ENCODE peak calls at places on chromosomes 13 and 19, in nine cellular contexts. P is GM12865; E is WTC11; B is BE2C; T is T-helper 17 cell; U is CD4-positive, alpha-beta T cell; Z is MV-4-11; K is OCI-LY7; Q is B cell. W is an unnamed sample.

GRCh38 chr19:2145831-2146241 is 5.5 kb downstream of the AP3D1 start:
- DNase-seq in P (no peak), E (no peak), B (no peak), T (no peak), U (no peak), Z (no peak), K (no peak), Q (no peak), W (no peak)

GRCh38 chr19:38144667-38145066 is 79.4 kb downstream of the DPF1 start:
- DNase-seq in P (no peak), E (no peak), B (no peak), T (no peak), U (no peak), Z (no peak), K (no peak), Q (no peak), W (no peak)

GRCh38 chr13:51724721-51725120 is 79.2 kb downstream of the DHRS12 start:
- DNase-seq in P (no peak), E (no peak), B (no peak), T (no peak), U (no peak), Z (no peak), K (no peak), Q (no peak), W (no peak)

GRCh38 chr13:68715651-68716050 is 1392.0 kb upstream of the ATXN8OS start:
- DNase-seq in P (no peak), E (no peak), B (peak; percentile 59), T (no peak), U (no peak), Z (no peak), K (no peak), Q (no peak), W (no peak)

GRCh38 chr19:15129856-15130580 is 22.8 kb downstream of the SYDE1 start:
- DNase-seq in P (no peak), E (no peak), B (no peak), T (no peak), U (no peak), Z (no peak), K (no peak), Q (no peak), W (no peak)

GRCh38 chr13:110116072-110116487 is 190.9 kb downstream of the COL4A1 start:
- DNase-seq in P (peak; percentile 74), E (peak; percentile 82), B (peak; percentile 70), T (peak; percentile 25), U (peak; percentile 8), Z (peak; percentile 24), K (peak; percentile 7), Q (peak; percentile 69), W (peak; percentile 62)

GRCh38 chr13:42707596-42707995 is 73.8 kb upstream of the FAM216B start:
- DNase-seq in P (no peak), E (no peak), B (no peak), T (no peak), U (no peak), Z (no peak), K (no peak), Q (no peak), W (no peak)

GRCh38 chr13:109768616-109769015 is 17.8 kb downstream of the IRS2 start:
- DNase-seq in P (no peak), E (no peak), B (no peak), T (no peak), U (no peak), Z (no peak), K (no peak), Q (no peak), W (no peak)

GRCh38 chr19:49150106-49150943 is 4.9 kb downstream of the HRC start:
- DNase-seq in P (peak; percentile 66), E (peak; percentile 83), B (peak; percentile 94), T (peak; percentile 32), U (no peak), Z (peak; percentile 95), K (peak; percentile 90), Q (peak; percentile 73), W (peak; percentile 83)

GRCh38 chr13:39032150-39032549 is 5.7 kb downstream of the PROSER1 start:
- DNase-seq in P (no peak), E (no peak), B (no peak), T (no peak), U (no peak), Z (no peak), K (no peak), Q (no peak), W (no peak)

GRCh38 chr13:107020393-107020792 is 452.5 kb upstream of the ARGLU1 start:
- DNase-seq in P (no peak), E (no peak), B (no peak), T (no peak), U (no peak), Z (no peak), K (no peak), Q (no peak), W (no peak)

GRCh38 chr13:51041710-51042109 is 69.4 kb downstream of the C13orf42 start:
- DNase-seq in P (no peak), E (no peak), B (no peak), T (no peak), U (no peak), Z (no peak), K (no peak), Q (no peak), W (no peak)

GRCh38 chr13:98890186-98890585 is 87.7 kb downstream of the DOCK9 start:
- DNase-seq in P (no peak), E (no peak), B (peak; percentile 39), T (no peak), U (no peak), Z (peak; percentile 51), K (no peak), Q (no peak), W (no peak)

GRCh38 chr19:12596927-12597548 is 13.6 kb downstream of the ZNF490 start:
- DNase-seq in P (no peak), E (peak; percentile 44), B (peak; percentile 72), T (no peak), U (no peak), Z (no peak), K (no peak), Q (peak; percentile 22), W (no peak)

GRCh38 chr19:2119916-2120785 is 23.4 kb downstream of the IZUMO4 start:
- DNase-seq in P (no peak), E (no peak), B (no peak), T (no peak), U (no peak), Z (no peak), K (no peak), Q (no peak), W (no peak)

GRCh38 chr13:47334173-47334572 is 437.3 kb upstream of the HTR2A start:
- DNase-seq in P (no peak), E (no peak), B (peak; percentile 6), T (no peak), U (no peak), Z (no peak), K (no peak), Q (no peak), W (no peak)

GRCh38 chr13:67574320-67575233 is 344.4 kb upstream of the PCDH9 start:
- DNase-seq in P (no peak), E (no peak), B (no peak), T (no peak), U (no peak), Z (peak; percentile 50), K (no peak), Q (no peak), W (no peak)

GRCh38 chr13:95485518-95486144 is 66.9 kb upstream of the CLDN10 start:
- DNase-seq in P (no peak), E (no peak), B (peak; percentile 65), T (no peak), U (no peak), Z (no peak), K (no peak), Q (no peak), W (no peak)

GRCh38 chr19:16315825-16316505 is 8.7 kb upstream of the KLF2 start:
- DNase-seq in P (no peak), E (no peak), B (no peak), T (no peak), U (no peak), Z (peak; percentile 80), K (no peak), Q (no peak), W (peak; percentile 88)

GRCh38 chr19:28074773-28075172 is 1138.2 kb downstream of the UQCRFS1 start:
- DNase-seq in P (peak; percentile 95), E (no peak), B (no peak), T (no peak), U (no peak), Z (peak; percentile 60), K (no peak), Q (no peak), W (no peak)

GRCh38 chr19:14580623-14581237 is 2.2 kb upstream of the CLEC17A start:
- DNase-seq in P (peak; percentile 73), E (no peak), B (no peak), T (no peak), U (no peak), Z (no peak), K (peak; percentile 44), Q (no peak), W (peak; percentile 14)

GRCh38 chr19:22286151-22286810 is at the start of gene ZNF729:
- DNase-seq in P (no peak), E (no peak), B (no peak), T (no peak), U (no peak), Z (no peak), K (no peak), Q (no peak), W (no peak)

GRCh38 chr19:38831142-38831605 is 420 bp downstream of the ECH1 start:
- DNase-seq in P (peak; percentile 85), E (peak; percentile 43), B (peak; percentile 40), T (no peak), U (no peak), Z (peak; percentile 70), K (peak; percentile 62), Q (no peak), W (peak; percentile 63)

GRCh38 chr19:6412111-6412999 is 12.3 kb downstream of the KHSRP start:
- DNase-seq in P (peak; percentile 58), E (peak; percentile 87), B (peak; percentile 60), T (no peak), U (peak; percentile 40), Z (no peak), K (peak; percentile 60), Q (peak; percentile 74), W (peak; percentile 40)

GRCh38 chr13:60583911-60584753 is 187.1 kb downstream of the TDRD3 start:
- DNase-seq in P (peak; percentile 5), E (peak; percentile 66), B (peak; percentile 15), T (no peak), U (no peak), Z (peak; percentile 87), K (no peak), Q (no peak), W (peak; percentile 94)

GRCh38 chr19:48085904-48086864 is 24.4 kb downstream of the PLA2G4C start:
- DNase-seq in P (no peak), E (peak; percentile 34), B (peak; percentile 18), T (no peak), U (no peak), Z (no peak), K (peak; percentile 11), Q (no peak), W (peak; percentile 51)

GRCh38 chr19:49555600-49556411 is 24.6 kb downstream of the NOSIP start:
- DNase-seq in P (peak; percentile 40), E (peak; percentile 95), B (peak; percentile 74), T (peak; percentile 75), U (peak; percentile 82), Z (no peak), K (peak; percentile 71), Q (peak; percentile 63), W (peak; percentile 48)

GRCh38 chr19:44003461-44004134 is 841 bp downstream of the ZNF230 start:
- DNase-seq in P (peak; percentile 30), E (no peak), B (no peak), T (no peak), U (no peak), Z (peak; percentile 92), K (peak; percentile 19), Q (no peak), W (peak; percentile 66)

GRCh38 chr13:99916366-99917103 is 55.0 kb downstream of the ZIC5 start:
- DNase-seq in P (peak; percentile 71), E (no peak), B (no peak), T (no peak), U (no peak), Z (peak; percentile 63), K (peak; percentile 30), Q (peak; percentile 63), W (peak; percentile 78)

GRCh38 chr13:61391426-61391825 is 24.2 kb downstream of the PCDH20 start:
- DNase-seq in P (peak; percentile 13), E (no peak), B (no peak), T (no peak), U (no peak), Z (no peak), K (no peak), Q (no peak), W (no peak)

GRCh38 chr19:10286803-10287737 is at the start of gene ICAM4:
- DNase-seq in P (peak; percentile 70), E (peak; percentile 71), B (peak; percentile 75), T (no peak), U (no peak), Z (peak; percentile 91), K (peak; percentile 27), Q (peak; percentile 39), W (peak; percentile 99)